ENCODE peak calls at places on chromosome 13, in four cellular contexts. H, U, D and X are unnamed samples.
A peak's percentile ranks its signal among the peaks of the same experiment; 100 is the strongest.

GRCh38 chr13:98664047-98664446 is 87.1 kb upstream of the STK24 start:
- DNase-seq in H (no peak), U (no peak), D (peak; percentile 44), X (no peak)

GRCh38 chr13:51230473-51231105 is 8.4 kb downstream of the FAM124A start:
- DNase-seq in H (no peak), U (no peak), D (no peak), X (no peak)

GRCh38 chr13:107466326-107466725 is 749.0 kb downstream of the LIG4 start:
- DNase-seq in H (no peak), U (no peak), D (no peak), X (no peak)

GRCh38 chr13:28536371-28536770 is 41.4 kb upstream of the FLT1 start:
- DNase-seq in H (no peak), U (no peak), D (no peak), X (no peak)

GRCh38 chr13:35760678-35761308 is 284.3 kb upstream of the MAB21L1 start:
- DNase-seq in H (no peak), U (no peak), D (peak; percentile 63), X (no peak)

GRCh38 chr13:48263196-48263595 is 30.2 kb downstream of the ITM2B start:
- DNase-seq in H (no peak), U (no peak), D (no peak), X (no peak)

GRCh38 chr13:96003304-96003703 is 49.9 kb downstream of the UGGT2 start:
- DNase-seq in H (peak; percentile 10), U (no peak), D (no peak), X (no peak)

GRCh38 chr13:96027496-96027895 is 25.7 kb downstream of the UGGT2 start:
- DNase-seq in H (no peak), U (no peak), D (no peak), X (no peak)

GRCh38 chr13:89310943-89311342 is 1639.8 kb downstream of the SLITRK5 start:
- DNase-seq in H (no peak), U (no peak), D (no peak), X (no peak)

GRCh38 chr13:93230466-93230865 is 3.9 kb downstream of the GPC6 start:
- DNase-seq in H (peak; percentile 46), U (no peak), D (no peak), X (no peak)

GRCh38 chr13:93624371-93624777 is 397.8 kb downstream of the GPC6 start:
- DNase-seq in H (no peak), U (no peak), D (no peak), X (no peak)

GRCh38 chr13:48944221-48944620 is 31.5 kb upstream of the FNDC3A start:
- DNase-seq in H (no peak), U (no peak), D (no peak), X (no peak)